ENCODE peak calls at places on chromosomes 11 and 22, in five cellular contexts. One of them, this sample, is unnamed.

GRCh38 chr11:79461144-79461543 is 20.3 kb upstream of the TENM4 start:
- DNase-seq in kidney: no peak
- DNase-seq in GM06990: no peak
- DNase-seq in T follicular helper cell: no peak
- DNase-seq in ovary: peak; percentile 47
- DNase-seq in this sample: peak; percentile 1

GRCh38 chr11:106585061-106585460 is 433.2 kb downstream of the GUCY1A2 start:
- DNase-seq in kidney: no peak
- DNase-seq in GM06990: no peak
- DNase-seq in T follicular helper cell: no peak
- DNase-seq in ovary: no peak
- DNase-seq in this sample: no peak

GRCh38 chr22:17477401-17477833 is 85.9 kb upstream of the SLC25A18 start:
- DNase-seq in kidney: no peak
- DNase-seq in GM06990: no peak
- DNase-seq in T follicular helper cell: no peak
- DNase-seq in ovary: no peak
- DNase-seq in this sample: no peak

GRCh38 chr22:17402304-17402703 is 33.0 kb downstream of the CECR2 start:
- DNase-seq in kidney: no peak
- DNase-seq in GM06990: no peak
- DNase-seq in T follicular helper cell: no peak
- DNase-seq in ovary: no peak
- DNase-seq in this sample: no peak

GRCh38 chr11:65778431-65778900 is 2.3 kb downstream of the AP5B1 start:
- DNase-seq in kidney: peak; percentile 75
- DNase-seq in GM06990: no peak
- DNase-seq in T follicular helper cell: no peak
- DNase-seq in ovary: no peak
- DNase-seq in this sample: no peak

GRCh38 chr11:88367310-88367709 is 29.8 kb upstream of the CTSC start:
- DNase-seq in kidney: no peak
- DNase-seq in GM06990: no peak
- DNase-seq in T follicular helper cell: no peak
- DNase-seq in ovary: no peak
- DNase-seq in this sample: no peak

GRCh38 chr11:5592615-5593014 is 3.8 kb upstream of the TRIM6 start:
- DNase-seq in kidney: no peak
- DNase-seq in GM06990: no peak
- DNase-seq in T follicular helper cell: no peak
- DNase-seq in ovary: no peak
- DNase-seq in this sample: no peak

GRCh38 chr22:17300926-17301325 is 68.3 kb upstream of the CECR2 start:
- DNase-seq in kidney: no peak
- DNase-seq in GM06990: no peak
- DNase-seq in T follicular helper cell: no peak
- DNase-seq in ovary: no peak
- DNase-seq in this sample: no peak

GRCh38 chr11:67117667-67118058 is 1.4 kb upstream of the KDM2A start:
- DNase-seq in kidney: peak; percentile 82
- DNase-seq in GM06990: peak; percentile 51
- DNase-seq in T follicular helper cell: peak; percentile 12
- DNase-seq in ovary: peak; percentile 35
- DNase-seq in this sample: no peak

GRCh38 chr11:122803716-122804115 is 34.6 kb upstream of the CRTAM start:
- DNase-seq in kidney: no peak
- DNase-seq in GM06990: no peak
- DNase-seq in T follicular helper cell: no peak
- DNase-seq in ovary: no peak
- DNase-seq in this sample: no peak

GRCh38 chr11:62392944-62393628 is 25.7 kb upstream of the SCGB1A1 start:
- DNase-seq in kidney: no peak
- DNase-seq in GM06990: no peak
- DNase-seq in T follicular helper cell: no peak
- DNase-seq in ovary: no peak
- DNase-seq in this sample: peak; percentile 43

GRCh38 chr11:83720675-83721074 is 434.5 kb upstream of the CCDC90B start:
- DNase-seq in kidney: no peak
- DNase-seq in GM06990: no peak
- DNase-seq in T follicular helper cell: no peak
- DNase-seq in ovary: no peak
- DNase-seq in this sample: no peak

GRCh38 chr11:7115775-7116174 is 27.0 kb downstream of the RBMXL2 start:
- DNase-seq in kidney: no peak
- DNase-seq in GM06990: no peak
- DNase-seq in T follicular helper cell: no peak
- DNase-seq in ovary: no peak
- DNase-seq in this sample: no peak

GRCh38 chr11:76844511-76844910 is 16.2 kb upstream of the ACER3 start:
- DNase-seq in kidney: no peak
- DNase-seq in GM06990: no peak
- DNase-seq in T follicular helper cell: no peak
- DNase-seq in ovary: no peak
- DNase-seq in this sample: no peak

GRCh38 chr11:762421-763072 is 14.7 kb downstream of the GATD1 start:
- DNase-seq in kidney: peak; percentile 76
- DNase-seq in GM06990: no peak
- DNase-seq in T follicular helper cell: no peak
- DNase-seq in ovary: no peak
- DNase-seq in this sample: peak; percentile 72

This sample was measured in HCT116.